ENCODE peak calls at places on chromosomes 11 and 22, in five cellular contexts. A is pancreas, S is AG09309, W is tibial artery, M is MCF 10A. E is an unnamed sample.

GRCh38 chr11:117633186-117633585 is 163.8 kb downstream of the DSCAML1 start:
- DNase-seq in W (no peak), A (no peak), S (no peak), M (no peak), E (no peak)

GRCh38 chr11:92576315-92576714 is 351.7 kb downstream of the FAT3 start:
- DNase-seq in M (no peak), S (no peak), A (no peak), W (no peak), E (no peak)

GRCh38 chr22:46614070-46614931 is 5.9 kb upstream of the GRAMD4 start:
- DNase-seq in M (no peak), A (no peak), W (no peak), S (no peak), E (peak; percentile 63)

GRCh38 chr11:110689306-110689705 is 22.9 kb downstream of the ARHGAP20 start:
- DNase-seq in S (no peak), A (no peak), W (no peak), M (no peak), E (no peak)

GRCh38 chr11:133576351-133576750 is 44.0 kb upstream of the OPCML start:
- DNase-seq in S (no peak), W (no peak), A (no peak), M (no peak), E (no peak)

GRCh38 chr11:106101797-106102196 is 24.3 kb downstream of the AASDHPPT start:
- DNase-seq in A (no peak), W (no peak), S (no peak), M (peak; percentile 9), E (no peak)

GRCh38 chr22:46775364-46775758 is 12.9 kb downstream of the TBC1D22A start:
- DNase-seq in M (no peak), S (no peak), W (no peak), A (no peak), E (no peak)

GRCh38 chr11:116312560-116313340 is 460.0 kb downstream of the BUD13 start:
- DNase-seq in M (peak; percentile 1), A (peak; percentile 79), W (peak; percentile 75), S (no peak), E (no peak)

GRCh38 chr11:120835601-120836228 is 188.2 kb upstream of the TBCEL start:
- DNase-seq in S (no peak), M (no peak), A (no peak), W (no peak), E (peak; percentile 57)

GRCh38 chr11:96358321-96358720 is 15.3 kb upstream of the MAML2 start:
- DNase-seq in S (no peak), M (no peak), A (no peak), W (no peak), E (no peak)

GRCh38 chr11:88434333-88434976 is 96.9 kb upstream of the CTSC start:
- DNase-seq in W (no peak), A (no peak), S (no peak), M (peak; percentile 60), E (no peak)

GRCh38 chr11:100753144-100753543 is 66.1 kb downstream of the ARHGAP42 start:
- DNase-seq in M (peak; percentile 55), A (no peak), W (no peak), S (no peak), E (no peak)

GRCh38 chr22:22702874-22703570 is 58.6 kb downstream of the GGTLC2 start:
- DNase-seq in W (no peak), M (no peak), A (no peak), S (no peak), E (no peak)

GRCh38 chr11:75527938-75528845 is 2.5 kb upstream of the GDPD5 start:
- DNase-seq in S (no peak), M (no peak), A (no peak), W (no peak), E (no peak)

GRCh38 chr11:77752518-77752917 is 68.0 kb downstream of the RSF1 start:
- DNase-seq in M (no peak), S (no peak), W (no peak), A (no peak), E (no peak)

GRCh38 chr11:134504146-134504905 is 92.3 kb upstream of the B3GAT1 start:
- DNase-seq in A (no peak), M (no peak), S (no peak), W (no peak), E (no peak)

GRCh38 chr11:35170503-35170902 is 31.5 kb downstream of the CD44 start:
- DNase-seq in W (no peak), S (no peak), M (no peak), A (no peak), E (no peak)

GRCh38 chr11:14075118-14075601 is 112.6 kb downstream of the SPON1 start:
- DNase-seq in S (peak; percentile 10), M (peak; percentile 43), W (no peak), A (no peak), E (no peak)

GRCh38 chr11:134604886-134605285 is 192.8 kb upstream of the B3GAT1 start:
- DNase-seq in W (no peak), S (no peak), M (no peak), A (no peak), E (no peak)

GRCh38 chr11:11253487-11253886 is 99.6 kb downstream of the CSNK2A3 start:
- DNase-seq in M (no peak), A (no peak), S (no peak), W (no peak), E (no peak)

GRCh38 chr11:123532131-123532530 is 102.1 kb downstream of the GRAMD1B start:
- DNase-seq in A (no peak), W (no peak), S (no peak), M (no peak), E (no peak)

GRCh38 chr11:23509023-23509422 is 648.7 kb upstream of the CCDC179 start:
- DNase-seq in A (no peak), M (no peak), S (peak; percentile 3), W (no peak), E (no peak)

GRCh38 chr11:20078846-20079245 is 81.4 kb downstream of the DBX1 start:
- DNase-seq in W (no peak), M (no peak), S (no peak), A (no peak), E (no peak)

GRCh38 chr11:62678433-62678769 is 472 bp downstream of the UBXN1 start:
- DNase-seq in A (no peak), M (no peak), S (no peak), W (no peak), E (no peak)

DNA sequence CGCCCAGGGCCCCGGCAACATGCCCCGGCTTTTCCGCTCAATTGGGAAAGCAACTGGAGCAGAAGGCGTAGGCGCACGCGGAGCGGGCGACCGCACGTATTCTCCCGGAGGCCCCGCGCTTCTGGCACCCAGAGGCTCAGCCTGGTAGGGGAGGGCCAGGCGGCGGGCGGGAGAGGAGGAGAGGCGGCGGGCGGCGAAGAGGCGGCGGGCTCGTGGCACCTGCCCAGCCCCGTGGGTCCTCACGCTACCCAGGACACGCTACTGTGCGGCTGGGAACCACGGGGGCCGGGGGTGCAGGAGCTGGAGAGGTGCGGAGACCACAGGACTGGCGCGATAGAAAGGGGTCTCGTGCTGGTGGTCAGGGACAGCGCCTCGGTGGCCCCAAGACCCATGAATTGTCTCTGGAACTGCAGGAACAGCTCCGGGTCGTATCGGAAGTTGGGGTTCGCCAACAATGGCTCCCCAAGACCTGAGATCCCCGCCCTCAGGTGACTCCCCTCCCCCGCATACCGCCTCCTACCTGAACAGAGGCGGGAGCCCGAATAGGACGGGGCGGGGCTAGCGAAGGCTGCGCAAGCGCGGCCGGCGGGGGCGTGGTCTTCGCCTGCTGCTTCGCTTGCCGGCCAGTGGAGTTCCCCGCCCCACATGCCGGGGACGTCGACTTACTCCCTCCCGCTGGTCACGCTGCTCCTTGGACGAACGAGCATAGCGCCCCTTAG is at the start of gene SLC37A4:
- DNase-seq in M (peak; percentile 97), W (peak; percentile 98), A (peak; percentile 98), S (peak; percentile 90), E (peak; percentile 98)
- TF ChIP-seq CTCF in M (peak; percentile 71), W (peak; percentile 92), A (peak; percentile 89), S (peak; percentile 88), E (peak; percentile 91)

GRCh38 chr22:29353860-29354259 is 34.5 kb downstream of the AP1B1 start:
- DNase-seq in M (no peak), W (no peak), S (no peak), A (no peak), E (no peak)

DNA sequence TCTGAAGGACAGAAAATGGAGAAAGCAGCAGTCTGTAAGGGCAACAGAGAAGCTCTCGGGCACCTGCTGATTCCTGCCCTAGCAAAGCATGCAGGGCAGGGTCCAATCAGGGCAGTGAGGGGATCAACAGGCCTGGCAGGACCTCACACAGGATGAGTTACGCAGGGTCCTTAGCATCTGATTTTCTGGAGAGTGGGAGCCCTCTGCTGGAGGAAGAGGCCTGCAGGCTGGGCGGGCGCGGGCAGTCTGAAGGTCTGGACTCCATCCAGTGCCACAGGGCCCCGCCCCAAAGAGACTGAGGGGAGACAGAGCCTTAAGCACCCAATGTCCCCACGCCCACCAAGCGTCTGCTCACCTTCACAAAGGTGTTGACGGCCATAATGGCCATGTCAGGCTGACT is 28.9 kb downstream of the AP1B1 start:
- DNase-seq in W (peak; percentile 32), S (no peak), A (peak; percentile 42), M (peak; percentile 63), E (no peak)
- TF ChIP-seq CTCF in W (peak; percentile 38), S (peak; percentile 79), A (peak; percentile 19), M (peak; percentile 29), E (no peak)

GRCh38 chr22:32106930-32107329 is 52.2 kb downstream of the C22orf42 start:
- DNase-seq in S (no peak), A (no peak), M (peak; percentile 42), W (no peak), E (peak; percentile 25)

GRCh38 chr22:32100711-32101110 is 57.6 kb downstream of the SLC5A1 start:
- DNase-seq in A (no peak), S (no peak), W (no peak), M (no peak), E (no peak)

DNA sequence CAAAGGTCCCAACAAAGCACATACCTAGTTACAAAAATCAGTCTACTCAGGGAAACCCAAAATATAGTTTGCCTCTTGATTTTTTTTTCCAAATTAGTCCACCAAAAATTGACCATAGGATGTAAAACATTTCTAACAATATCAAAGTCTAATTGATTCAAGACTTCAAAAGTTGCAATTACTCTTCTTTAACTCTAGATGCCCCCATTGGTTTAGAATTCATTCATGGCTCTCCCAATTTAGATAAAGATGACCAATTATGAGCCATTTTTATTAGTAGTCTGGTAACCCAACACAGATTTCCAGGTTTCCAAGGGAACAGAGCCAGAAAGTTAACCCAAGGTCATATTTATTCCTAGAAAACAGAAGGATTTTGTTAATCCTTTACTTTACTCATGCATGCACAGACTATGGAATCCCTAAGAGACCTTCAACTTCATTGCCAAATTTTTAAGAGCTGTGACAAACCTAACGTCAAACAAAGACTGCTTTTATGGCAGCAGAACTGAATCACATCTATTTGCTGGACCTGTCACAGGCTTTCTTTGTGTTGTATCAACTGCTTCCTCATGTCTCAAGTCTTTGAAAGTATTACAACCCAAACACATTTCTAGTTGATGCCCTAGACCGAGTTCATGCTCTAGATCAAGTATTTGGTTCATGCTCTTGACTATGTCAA is 55.3 kb downstream of the C22orf42 start:
- DNase-seq in W (no peak), S (no peak), A (no peak), M (peak; percentile 17), E (no peak)
- TF ChIP-seq CTCF in W (no peak), S (peak; percentile 23), A (no peak), M (peak; percentile 45), E (no peak)

DNA sequence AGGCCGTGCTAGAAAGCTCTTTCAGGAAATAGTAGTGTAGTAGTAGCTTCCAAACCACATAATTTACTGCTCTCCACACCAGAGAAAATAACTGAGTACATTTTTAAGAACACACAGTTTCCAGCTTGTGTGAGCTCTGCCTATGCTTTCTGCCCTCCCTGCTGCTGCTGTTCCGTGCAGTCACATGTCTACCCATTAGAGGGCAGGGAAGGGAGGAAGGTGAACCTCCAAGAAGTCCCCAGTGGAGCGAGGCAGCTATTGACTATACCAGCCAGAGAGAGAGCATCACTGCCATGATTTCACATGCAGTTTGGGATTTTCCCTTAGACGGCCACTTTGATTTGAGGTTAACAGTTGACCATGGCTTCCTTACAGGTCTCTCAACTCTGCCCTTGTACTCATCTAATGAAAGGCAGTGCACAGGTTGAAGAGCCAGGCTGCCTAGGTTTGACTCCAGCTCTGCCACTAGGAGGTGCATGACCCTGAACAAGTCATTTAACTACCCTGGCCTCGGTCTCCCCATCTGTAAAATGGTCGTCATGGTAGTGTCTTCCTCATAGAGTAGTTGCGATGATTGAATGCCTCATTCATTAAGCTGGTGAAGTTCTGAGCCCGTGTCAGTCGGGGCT is 19.7 kb upstream of the CTTN start:
- DNase-seq in W (no peak), A (no peak), S (no peak), M (no peak), E (no peak)
- TF ChIP-seq CTCF in W (no peak), A (no peak), S (peak; percentile 10), M (no peak), E (no peak)

E was measured in GM20000.